ENCODE peak calls at places on chromosomes 5 and 9, in six cellular contexts. S is AG04449, Z is A549, E is kidney, H is tibial artery, J is IMR-90. K is an unnamed sample.

GRCh38 chr5:136023935-136024645 is 4.7 kb upstream of the TGFBI start:
- DNase-seq in S (no peak), Z (no peak), E (no peak), H (no peak), J (peak), K (peak)

GRCh38 chr9:15155826-15156225 is 151.2 kb downstream of the TTC39B start:
- DNase-seq in S (no peak), Z (no peak), E (no peak), H (peak), J (no peak), K (peak)

GRCh38 chr9:33107762-33108161 is 31.3 kb upstream of the SMU1 start:
- DNase-seq in S (no peak), Z (no peak), E (no peak), H (no peak), J (no peak), K (no peak)

GRCh38 chr5:76818844-76819831 is at the start of gene F2RL1:
- DNase-seq in S (no peak), Z (peak), E (peak), H (peak), J (peak), K (peak)

GRCh38 chr5:158514353-158514960 is 585.3 kb downstream of the EBF1 start:
- DNase-seq in S (peak), Z (no peak), E (no peak), H (no peak), J (peak), K (peak)

GRCh38 chr5:66680804-66681203 is 84.6 kb downstream of the MAST4 start:
- DNase-seq in S (no peak), Z (no peak), E (no peak), H (no peak), J (no peak), K (no peak)

GRCh38 chr9:89483592-89484474 is 14.1 kb downstream of the SEMA4D start:
- DNase-seq in S (no peak), Z (no peak), E (no peak), H (no peak), J (no peak), K (no peak)

GRCh38 chr9:92425578-92425977 is 1.3 kb upstream of the OMD start:
- DNase-seq in S (no peak), Z (no peak), E (no peak), H (no peak), J (peak), K (peak)

GRCh38 chr5:55450050-55450765 is 84.6 kb downstream of the PLPP1 start:
- DNase-seq in S (no peak), Z (no peak), E (no peak), H (no peak), J (peak), K (peak)

GRCh38 chr5:163727028-163727427 is 221.6 kb downstream of the MAT2B start:
- DNase-seq in S (no peak), Z (no peak), E (no peak), H (no peak), J (no peak), K (no peak)

GRCh38 chr5:61586096-61587084 is 254.3 kb downstream of the ZSWIM6 start:
- DNase-seq in S (no peak), Z (no peak), E (no peak), H (no peak), J (no peak), K (no peak)

GRCh38 chr5:14669975-14670374 is 5.5 kb downstream of the OTULIN start:
- DNase-seq in S (no peak), Z (no peak), E (no peak), H (no peak), J (peak), K (no peak)

GRCh38 chr5:108911055-108911454 is 163.4 kb downstream of the FER start:
- DNase-seq in S (no peak), Z (no peak), E (no peak), H (no peak), J (no peak), K (no peak)

GRCh38 chr9:127193483-127193882 is 71.0 kb upstream of the ANGPTL2 start:
- DNase-seq in S (no peak), Z (no peak), E (peak), H (no peak), J (no peak), K (no peak)

GRCh38 chr5:118561971-118562370 is 426.4 kb downstream of the DTWD2 start:
- DNase-seq in S (no peak), Z (no peak), E (no peak), H (no peak), J (no peak), K (no peak)

GRCh38 chr9:16675131-16675530 is 195.3 kb downstream of the BNC2 start:
- DNase-seq in S (no peak), Z (no peak), E (no peak), H (no peak), J (no peak), K (no peak)

GRCh38 chr9:122218070-122218884 is 10.5 kb downstream of the LHX6 start:
- DNase-seq in S (no peak), Z (no peak), E (no peak), H (no peak), J (no peak), K (no peak)

GRCh38 chr5:38922199-38922598 is 76.4 kb downstream of the OSMR start:
- DNase-seq in S (no peak), Z (peak), E (no peak), H (no peak), J (peak), K (peak)
- H3K4me3 ChIP-seq in S (no peak), Z (no peak), E (no peak), H (no peak), J (no peak), K (no peak)

GRCh38 chr9:129936222-129936621 is 101.0 kb downstream of the USP20 start:
- DNase-seq in S (no peak), Z (no peak), E (no peak), H (no peak), J (no peak), K (no peak)

GRCh38 chr9:129930743-129931142 is 95.5 kb downstream of the USP20 start:
- DNase-seq in S (no peak), Z (no peak), E (no peak), H (no peak), J (no peak), K (no peak)

GRCh38 chr9:129933215-129933614 is 98.0 kb downstream of the USP20 start:
- DNase-seq in S (no peak), Z (no peak), E (no peak), H (no peak), J (no peak), K (no peak)

GRCh38 chr9:129932303-129933151 is 97.3 kb downstream of the USP20 start:
- DNase-seq in S (no peak), Z (no peak), E (no peak), H (no peak), J (peak), K (peak)

GRCh38 chr9:129933709-129934586 is 98.7 kb downstream of the USP20 start:
- DNase-seq in S (no peak), Z (no peak), E (no peak), H (no peak), J (peak), K (no peak)
- TF ChIP-seq CTCF in S (no peak), Z (no peak), E (no peak), H (no peak), J (no peak), K (no peak)

GRCh38 chr9:136671646-136672430 is 9.1 kb downstream of the EGFL7 start:
- DNase-seq in S (no peak), Z (no peak), E (no peak), H (no peak), J (no peak), K (no peak)
- H3K4me3 ChIP-seq in S (no peak), Z (no peak), E (no peak), H (no peak), J (no peak), K (no peak)

DNA sequence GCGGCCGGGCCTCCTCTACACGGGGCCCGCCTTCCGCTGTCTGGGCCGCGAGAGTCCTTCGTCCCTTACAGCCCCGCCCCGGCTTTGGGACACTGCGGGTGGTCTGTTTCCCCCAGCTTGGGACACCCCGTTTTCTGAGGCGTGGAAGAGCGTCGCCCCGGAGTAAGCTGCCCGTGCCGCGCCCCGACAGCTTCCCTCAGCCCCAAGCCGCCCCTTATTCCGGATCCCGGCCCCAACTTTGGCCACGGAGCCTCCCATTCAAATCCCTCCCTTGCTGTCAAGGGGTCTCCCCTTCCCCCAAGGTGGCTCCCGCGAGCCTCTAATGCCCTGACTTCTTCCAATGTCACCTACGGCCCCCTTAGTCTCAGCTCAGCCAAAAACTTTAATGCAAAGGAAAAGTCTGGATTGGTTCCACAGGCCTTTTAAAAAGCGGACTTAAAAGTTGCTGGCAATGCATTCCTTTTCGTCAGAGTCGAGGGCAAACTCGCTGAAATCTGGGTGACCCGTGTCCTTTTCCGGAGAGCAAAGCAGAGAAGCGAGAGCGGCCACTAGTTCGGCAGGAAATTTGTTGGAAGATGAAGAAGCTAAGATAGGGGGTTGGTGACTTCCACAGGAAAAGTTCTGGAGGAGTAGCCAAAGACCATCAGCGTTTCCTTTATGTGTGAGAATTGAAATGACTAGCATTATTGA is 19.9 kb downstream of the EXOSC2 start:
- DNase-seq in S (no peak), Z (no peak), E (peak), H (peak), J (peak), K (peak)
- TF ChIP-seq CTCF in S (no peak), Z (peak), E (no peak), H (no peak), J (no peak), K (no peak)

GRCh38 chr5:12522116-12522515 is 617.9 kb upstream of the CTNND2 start:
- DNase-seq in S (no peak), Z (no peak), E (no peak), H (no peak), J (no peak), K (no peak)

DNA sequence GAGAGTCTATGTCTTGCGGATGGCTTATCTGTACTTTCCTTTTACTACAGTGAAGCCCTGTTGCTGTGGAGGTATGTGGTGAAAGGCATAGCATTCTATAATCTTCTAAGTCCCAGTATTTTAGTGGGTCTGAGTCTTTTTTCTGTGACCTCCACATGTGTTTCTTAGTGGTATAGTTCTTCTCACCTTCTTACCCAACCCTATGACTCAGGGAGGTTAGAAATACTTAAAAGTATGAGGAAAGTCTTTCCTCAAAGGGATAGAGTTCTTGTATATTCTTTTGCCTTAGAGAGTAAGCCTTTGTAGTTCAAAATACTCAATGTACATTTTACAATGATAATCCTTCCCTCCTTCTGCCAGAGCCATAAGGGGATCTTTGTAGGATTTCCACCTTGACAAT is 621.9 kb upstream of the CTNND2 start:
- DNase-seq in S (no peak), Z (no peak), E (no peak), H (no peak), J (no peak), K (no peak)
- H3K4me3 ChIP-seq in S (no peak), Z (no peak), E (no peak), H (no peak), J (no peak), K (no peak)

GRCh38 chr9:137294091-137294683 is 7.9 kb downstream of the NRARP start:
- DNase-seq in S (no peak), Z (peak), E (peak), H (no peak), J (peak), K (peak)

GRCh38 chr9:137297060-137297664 is 4.9 kb downstream of the NRARP start:
- DNase-seq in S (no peak), Z (no peak), E (no peak), H (no peak), J (no peak), K (no peak)

GRCh38 chr9:137296214-137297059 is 5.6 kb downstream of the NRARP start:
- DNase-seq in S (no peak), Z (peak), E (no peak), H (no peak), J (peak), K (peak)

GRCh38 chr9:137294684-137295312 is 7.3 kb downstream of the NRARP start:
- DNase-seq in S (no peak), Z (no peak), E (peak), H (no peak), J (peak), K (peak)

DNA sequence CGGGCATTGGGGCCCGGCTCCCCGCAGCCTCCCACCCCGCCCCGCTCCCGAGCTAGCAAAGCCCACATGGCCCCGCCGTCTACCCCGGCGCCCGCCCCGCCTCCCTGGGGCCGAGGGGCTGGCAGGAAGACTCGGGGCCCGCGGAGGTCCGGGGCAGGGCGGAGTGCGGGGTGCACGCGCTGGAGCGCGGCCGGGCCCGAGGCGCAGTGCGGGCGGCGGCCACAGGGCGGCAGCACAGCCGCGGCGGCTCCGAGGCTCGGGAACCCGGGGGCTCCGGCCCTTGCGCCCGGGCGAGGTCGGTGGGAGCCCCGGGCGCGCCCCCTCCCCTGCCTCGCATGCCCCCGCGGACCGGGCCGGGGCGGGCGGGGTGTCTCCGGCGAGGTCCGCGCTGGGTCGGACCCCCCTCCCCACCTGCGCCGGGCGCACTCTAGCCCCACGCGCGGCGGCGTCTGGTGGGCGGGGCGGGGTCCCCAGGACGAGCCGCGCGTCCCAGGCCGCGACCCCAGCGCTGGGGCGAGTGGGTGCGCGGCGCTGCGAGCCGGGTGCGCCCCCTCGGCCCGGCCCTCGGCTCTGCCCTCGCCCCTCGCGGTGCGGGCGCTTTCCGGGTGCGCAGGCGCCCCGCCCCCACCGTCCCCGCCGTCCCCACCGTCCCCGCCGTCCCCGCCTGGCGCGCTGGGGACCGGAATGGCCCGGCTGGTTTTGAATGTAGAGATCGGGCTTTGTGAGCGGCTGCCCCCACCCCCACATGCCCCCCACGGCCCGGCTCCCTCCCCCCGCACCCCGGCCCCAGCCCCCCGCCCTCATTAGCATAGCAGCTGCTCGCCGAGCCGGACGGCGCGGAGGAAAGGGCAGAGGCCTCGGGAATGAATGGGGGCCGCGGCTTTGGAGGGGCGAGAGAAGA is 6.5 kb downstream of the NRARP start:
- DNase-seq in S (no peak), Z (no peak), E (peak), H (no peak), J (no peak), K (peak)
- TF ChIP-seq CTCF in S (peak), Z (peak), E (peak), H (peak), J (peak), K (no peak)

DNA sequence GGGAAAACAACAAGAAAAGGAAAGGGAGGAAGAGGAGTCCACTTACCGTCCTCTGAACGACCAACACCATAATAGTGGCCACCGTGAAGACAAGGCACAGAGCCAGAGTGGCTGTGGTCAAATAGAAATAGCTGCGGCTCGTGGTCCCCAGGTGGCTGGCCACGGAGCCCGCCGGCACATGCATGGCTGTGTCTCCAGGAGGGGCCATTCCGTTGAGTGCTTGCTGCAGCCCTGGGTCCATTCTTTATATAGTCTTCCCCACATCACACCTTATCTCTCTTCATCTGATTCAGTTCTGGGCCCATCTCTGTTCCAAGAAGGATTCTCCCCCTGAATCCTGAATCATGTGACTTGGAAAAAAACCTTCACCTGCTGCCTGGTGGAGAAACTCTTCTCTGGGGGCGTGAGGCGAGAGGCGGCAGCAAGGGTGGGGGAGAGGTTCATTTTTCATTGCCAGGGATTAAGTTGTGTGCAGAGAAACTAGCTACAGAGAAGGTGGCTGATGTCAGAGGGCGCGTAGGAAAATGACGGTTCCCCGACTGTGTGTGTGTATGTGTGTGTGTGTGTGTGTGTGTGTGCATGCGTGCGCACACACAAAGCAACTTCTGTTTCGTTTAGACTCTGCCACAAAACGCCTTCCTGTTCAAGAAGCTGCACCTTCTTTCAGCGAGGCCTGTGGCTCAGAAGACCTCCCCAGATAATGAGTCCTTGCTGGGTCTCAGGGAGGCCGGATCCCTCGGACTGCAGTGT is at the start of gene TNFSF8:
- DNase-seq in S (no peak), Z (no peak), E (no peak), H (no peak), J (no peak), K (no peak)
- H3K4me3 ChIP-seq in S (no peak), Z (no peak), E (no peak), H (peak), J (no peak), K (no peak)

GRCh38 chr5:42581845-42582244 is 158.6 kb downstream of the GHR start:
- DNase-seq in S (no peak), Z (no peak), E (no peak), H (no peak), J (no peak), K (no peak)
- TF ChIP-seq CTCF in S (no peak), Z (no peak), E (no peak), H (no peak), J (no peak), K (no peak)

GRCh38 chr9:130157079-130157478 is 15.1 kb upstream of the NCS1 start:
- DNase-seq in S (no peak), Z (no peak), E (no peak), H (no peak), J (no peak), K (no peak)
- H3K4me3 ChIP-seq in S (no peak), Z (no peak), E (no peak), H (no peak), J (no peak), K (no peak)

GRCh38 chr5:2191972-2192371 is 309.2 kb upstream of the IRX4 start:
- DNase-seq in S (no peak), Z (no peak), E (no peak), H (no peak), J (no peak), K (no peak)
- TF ChIP-seq CTCF in S (no peak), Z (no peak), E (no peak), H (no peak), J (no peak), K (no peak)

K was measured in fibroblast of pulmonary artery.